ENCODE peak calls at places on chromosomes 13 and 19, in ten cellular contexts. F, K, L, U, N, J, B, P, C and V are unnamed samples.

GRCh38 chr13:71115301-71115700 is 751.7 kb downstream of the DACH1 start:
- DNase-seq in C (no peak), K (no peak), F (no peak), L (no peak), N (no peak), P (no peak), J (no peak), B (no peak), U (no peak), V (no peak)

GRCh38 chr19:54431255-54431838 is 16.1 kb downstream of the TTYH1 start:
- DNase-seq in J (no peak), U (no peak), L (no peak), P (no peak), B (no peak), N (no peak), K (no peak), C (no peak), F (no peak), V (peak)

GRCh38 chr13:112959206-112959605 is 9.8 kb upstream of the MCF2L start:
- DNase-seq in B (no peak), U (peak), P (no peak), C (peak), J (no peak), F (no peak), L (no peak), N (no peak), K (no peak), V (no peak)

GRCh38 chr19:55443045-55443823 is at the start of gene SHISA7:
- DNase-seq in K (no peak), F (no peak), U (no peak), P (no peak), J (no peak), B (no peak), L (no peak), N (no peak), C (no peak), V (no peak)

GRCh38 chr13:112161441-112162301 is 94.7 kb downstream of the SOX1 start:
- DNase-seq in J (no peak), P (no peak), B (no peak), K (no peak), F (no peak), U (no peak), L (no peak), N (no peak), C (peak), V (no peak)

GRCh38 chr19:40872209-40872608 is 9.8 kb downstream of the CYP2A7 start:
- DNase-seq in J (no peak), P (no peak), K (no peak), F (no peak), U (no peak), C (no peak), B (no peak), N (no peak), L (no peak), V (no peak)

GRCh38 chr19:48772503-48772953 is 17.2 kb downstream of the FGF21 start:
- DNase-seq in L (no peak), F (no peak), J (no peak), N (no peak), U (no peak), P (no peak), B (peak), K (no peak), C (peak), V (no peak)

GRCh38 chr19:41233748-41234240 is 14.8 kb downstream of the AXL start:
- DNase-seq in P (no peak), F (no peak), C (no peak), J (no peak), U (peak), N (no peak), K (no peak), L (no peak), B (no peak), V (no peak)

GRCh38 chr19:47660435-47660832 is 51.5 kb downstream of the BICRA start:
- DNase-seq in U (no peak), N (no peak), L (no peak), J (no peak), P (no peak), B (no peak), C (peak), K (peak), F (no peak), V (no peak)

GRCh38 chr19:57566396-57567256 is 7.0 kb upstream of the ZNF550 start:
- DNase-seq in L (no peak), C (no peak), N (no peak), U (no peak), J (no peak), F (no peak), B (no peak), K (no peak), P (no peak), V (no peak)

GRCh38 chr13:36806102-36806501 is 12.9 kb upstream of the RFXAP start:
- DNase-seq in L (no peak), B (no peak), P (no peak), C (no peak), F (no peak), J (no peak), U (no peak), N (no peak), K (no peak), V (no peak)

GRCh38 chr19:1453525-1454371 is 3.8 kb downstream of the APC2 start:
- DNase-seq in U (no peak), N (no peak), B (no peak), J (no peak), L (peak), C (no peak), K (no peak), P (no peak), F (peak), V (peak)

GRCh38 chr19:1057185-1057857 is 9.6 kb upstream of the ARHGAP45 start:
- DNase-seq in K (no peak), J (no peak), U (no peak), P (no peak), B (no peak), L (no peak), N (peak), C (no peak), F (peak), V (no peak)

GRCh38 chr19:46466536-46467199 is 4.7 kb downstream of the PNMA8A start:
- DNase-seq in C (no peak), L (peak), P (no peak), F (peak), U (no peak), B (no peak), J (peak), K (no peak), N (peak), V (no peak)

GRCh38 chr19:19490247-19490968 is 24.9 kb downstream of the TSSK6 start:
- DNase-seq in L (peak), F (peak), J (peak), U (peak), C (peak), P (peak), N (peak), B (peak), K (peak), V (no peak)

GRCh38 chr13:39788097-39788496 is 132.6 kb downstream of the COG6 start:
- DNase-seq in F (no peak), U (no peak), K (no peak), B (no peak), N (no peak), L (no peak), P (no peak), C (no peak), J (no peak), V (no peak)

GRCh38 chr13:20873348-20873747 is 29.2 kb downstream of the XPO4 start:
- DNase-seq in C (no peak), J (no peak), K (no peak), F (peak), P (no peak), N (no peak), U (no peak), B (no peak), L (peak), V (no peak)

GRCh38 chr19:47036233-47036651 is 12.2 kb downstream of the TMEM160 start:
- DNase-seq in K (no peak), F (no peak), B (no peak), C (no peak), P (no peak), U (no peak), N (no peak), J (no peak), L (no peak), V (peak)

GRCh38 chr13:51101636-51102218 is 9.3 kb downstream of the C13orf42 start:
- DNase-seq in F (no peak), P (no peak), C (no peak), N (no peak), J (no peak), U (no peak), K (no peak), B (no peak), L (no peak), V (no peak)

GRCh38 chr19:5843295-5843927 is 3.9 kb upstream of the FUT6 start:
- DNase-seq in U (no peak), K (no peak), N (no peak), F (no peak), C (no peak), J (no peak), P (no peak), B (no peak), L (no peak), V (no peak)

GRCh38 chr13:31887311-31887710 is 144.3 kb upstream of the FRY start:
- DNase-seq in K (no peak), L (peak), B (no peak), J (peak), N (no peak), U (no peak), P (no peak), C (no peak), F (peak), V (no peak)

GRCh38 chr13:45500492-45501174 is 35.9 kb downstream of the COG3 start:
- DNase-seq in C (peak), F (peak), U (no peak), K (no peak), P (no peak), B (no peak), J (peak), L (peak), N (no peak), V (no peak)

GRCh38 chr13:23980160-23980551 is 82.9 kb upstream of the C1QTNF9B start:
- DNase-seq in P (peak), L (peak), C (peak), F (peak), K (peak), N (peak), J (no peak), B (peak), U (peak), V (peak)

GRCh38 chr13:73198888-73199497 is 140.2 kb downstream of the KLF5 start:
- DNase-seq in N (no peak), P (no peak), C (peak), B (no peak), F (peak), U (no peak), J (no peak), L (no peak), K (no peak), V (no peak)

GRCh38 chr13:94351292-94352000 is 128.0 kb downstream of the DCT start:
- DNase-seq in F (peak), J (no peak), U (no peak), N (peak), K (no peak), B (no peak), P (no peak), C (no peak), L (peak), V (no peak)

GRCh38 chr19:10424011-10424637 is 3.8 kb downstream of the PDE4A start:
- DNase-seq in N (peak), C (peak), U (peak), P (peak), K (peak), F (peak), L (peak), J (no peak), B (no peak), V (peak)

GRCh38 chr19:3404324-3405260 is 38.2 kb downstream of the NFIC start:
- DNase-seq in C (no peak), U (peak), P (no peak), N (no peak), K (no peak), L (peak), B (peak), J (peak), F (peak), V (no peak)

GRCh38 chr19:16779539-16780163 is 49.5 kb upstream of the SIN3B start:
- DNase-seq in P (no peak), B (no peak), K (no peak), N (no peak), J (no peak), U (no peak), C (no peak), L (no peak), F (no peak), V (no peak)

GRCh38 chr13:20942938-20943518 is 40.5 kb upstream of the XPO4 start:
- DNase-seq in C (no peak), K (no peak), N (no peak), J (no peak), U (no peak), F (no peak), L (no peak), P (no peak), B (no peak), V (no peak)

GRCh38 chr19:18392417-18392816 is 5.0 kb downstream of the LRRC25 start:
- DNase-seq in F (no peak), B (peak), J (no peak), U (peak), P (no peak), N (no peak), C (no peak), L (no peak), K (no peak), V (no peak)

GRCh38 chr19:11849264-11849615 is 714 bp downstream of the ZNF439 start:
- DNase-seq in C (no peak), N (no peak), U (no peak), K (no peak), L (no peak), B (no peak), F (peak), J (no peak), P (no peak), V (no peak)

GRCh38 chr13:71814806-71815205 is 52.2 kb downstream of the DACH1 start:
- DNase-seq in B (no peak), P (no peak), J (no peak), C (no peak), K (no peak), U (no peak), F (no peak), L (no peak), N (no peak), V (no peak)

GRCh38 chr19:30227661-30228112 is 144.5 kb upstream of the ZNF536 start:
- DNase-seq in B (peak), J (no peak), K (peak), C (peak), P (peak), F (peak), N (peak), U (peak), L (peak), V (no peak)

GRCh38 chr13:28636677-28637317 is 22.1 kb upstream of the POMP start:
- DNase-seq in B (peak), N (peak), J (no peak), L (peak), K (peak), P (peak), C (peak), U (no peak), F (peak), V (peak)

GRCh38 chr13:79837741-79838450 is 356.9 kb downstream of the NDFIP2 start:
- DNase-seq in L (peak), C (no peak), K (peak), F (peak), N (no peak), P (no peak), B (no peak), J (peak), U (no peak), V (no peak)

GRCh38 chr19:10291554-10292205 is 1.9 kb downstream of the ICAM5 start:
- DNase-seq in F (no peak), J (no peak), P (no peak), U (no peak), K (no peak), N (no peak), B (no peak), C (no peak), L (no peak), V (no peak)